ENCODE peak calls at places on chromosomes 1 and 21, in nine cellular contexts. M, X, J, K, U, F, L, V and Z are unnamed samples.

GRCh38 chr1:186967659-186968394 is 139.1 kb downstream of the PLA2G4A start:
- DNase-seq in M (peak; percentile 10), J (no peak), V (no peak), K (no peak), L (no peak), X (no peak), F (no peak), U (no peak), Z (no peak)

GRCh38 chr1:11784993-11785769 is 20.6 kb downstream of the MTHFR start:
- DNase-seq in L (peak; percentile 38), U (no peak), X (peak; percentile 75), F (no peak), J (peak; percentile 78), M (peak; percentile 63), K (no peak), V (peak; percentile 70), Z (peak; percentile 76)

GRCh38 chr1:241413386-241413785 is 56.4 kb upstream of the RGS7 start:
- DNase-seq in X (no peak), V (no peak), U (no peak), F (no peak), K (peak; percentile 75), J (no peak), L (no peak), M (no peak), Z (peak; percentile 71)

GRCh38 chr1:160534823-160535605 is 12.0 kb upstream of the SLAMF6 start:
- DNase-seq in K (no peak), X (no peak), M (peak; percentile 27), V (no peak), L (no peak), F (no peak), J (no peak), U (no peak), Z (no peak)

GRCh38 chr1:204447220-204447619 is 35.6 kb upstream of the PPP1R15B start:
- DNase-seq in V (no peak), J (no peak), K (no peak), X (no peak), M (no peak), L (no peak), F (no peak), U (no peak), Z (no peak)

GRCh38 chr1:232859216-232859615 is 54.0 kb downstream of the MAP10 start:
- DNase-seq in J (no peak), F (no peak), K (no peak), X (no peak), U (no peak), M (no peak), L (no peak), V (no peak), Z (no peak)

GRCh38 chr1:29508458-29509107 is 272.3 kb downstream of the PTPRU start:
- DNase-seq in J (no peak), V (no peak), K (no peak), L (no peak), U (no peak), F (no peak), X (no peak), M (no peak), Z (no peak)

GRCh38 chr1:201603613-201604232 is 64.8 kb downstream of the NAV1 start:
- DNase-seq in M (peak; percentile 61), F (no peak), J (no peak), X (no peak), V (no peak), K (no peak), U (no peak), L (no peak), Z (no peak)

GRCh38 chr1:155051777-155052398 is 772 bp downstream of the ADAM15 start:
- DNase-seq in K (no peak), U (no peak), L (no peak), V (no peak), J (peak; percentile 73), M (no peak), F (no peak), X (peak; percentile 77), Z (peak; percentile 69)

GRCh38 chr1:245245021-245245667 is 90.4 kb downstream of the KIF26B start:
- DNase-seq in X (no peak), V (no peak), K (no peak), F (no peak), J (no peak), L (no peak), U (no peak), M (no peak), Z (no peak)

GRCh38 chr1:65872258-65872657 is 79.6 kb downstream of the PDE4B start:
- DNase-seq in J (no peak), U (no peak), F (no peak), X (no peak), M (no peak), V (no peak), K (no peak), L (no peak), Z (no peak)

GRCh38 chr1:235050911-235051360 is 77.7 kb downstream of the TOMM20 start:
- DNase-seq in X (peak; percentile 75), K (no peak), L (no peak), M (no peak), J (peak; percentile 28), U (no peak), F (no peak), V (no peak), Z (no peak)

GRCh38 chr1:228348708-228349467 is 57.7 kb downstream of the TRIM11 start:
- DNase-seq in J (no peak), M (no peak), X (no peak), K (no peak), F (no peak), L (no peak), V (no peak), U (no peak), Z (no peak)

GRCh38 chr1:181043025-181043880 is 9.5 kb downstream of the MR1 start:
- DNase-seq in V (no peak), F (no peak), M (peak; percentile 47), X (no peak), L (no peak), J (no peak), K (no peak), U (no peak), Z (no peak)

GRCh38 chr1:97996880-97997279 is 76.0 kb upstream of the DPYD start:
- DNase-seq in J (no peak), U (no peak), V (no peak), K (no peak), F (no peak), X (no peak), L (no peak), M (no peak), Z (no peak)

GRCh38 chr21:44522753-44523204 is 17.2 kb downstream of the KRTAP10-1 start:
- DNase-seq in U (no peak), J (no peak), M (no peak), X (no peak), L (no peak), V (no peak), F (no peak), K (no peak), Z (no peak)

GRCh38 chr1:162022626-162023025 is 1.0 kb downstream of the OLFML2B start:
- DNase-seq in L (no peak), X (no peak), U (no peak), J (no peak), M (no peak), F (no peak), K (no peak), V (no peak), Z (no peak)

GRCh38 chr1:33399375-33399774 is 31.5 kb downstream of the PHC2 start:
- DNase-seq in J (no peak), L (no peak), M (no peak), V (no peak), U (no peak), F (no peak), K (no peak), X (no peak), Z (no peak)

GRCh38 chr1:206006946-206007345 is 3.8 kb upstream of the RAB7B start:
- DNase-seq in U (peak; percentile 40), M (no peak), K (no peak), L (no peak), V (no peak), X (no peak), J (peak; percentile 20), F (no peak), Z (no peak)

GRCh38 chr1:93980881-93981280 is 71.7 kb upstream of the GCLM start:
- DNase-seq in V (no peak), K (no peak), M (no peak), X (no peak), U (no peak), L (no peak), J (no peak), F (no peak), Z (no peak)

GRCh38 chr21:42848932-42849758 is 30.2 kb downstream of the WDR4 start:
- DNase-seq in V (no peak), X (no peak), F (no peak), M (no peak), U (no peak), J (no peak), L (no peak), K (no peak), Z (no peak)

GRCh38 chr1:15038232-15039016 is 115.1 kb upstream of the TMEM51 start:
- DNase-seq in K (no peak), M (peak; percentile 69), F (no peak), J (no peak), U (no peak), L (peak; percentile 10), V (no peak), X (no peak), Z (no peak)

GRCh38 chr21:16821588-16821987 is 691.3 kb upstream of the CXADR start:
- DNase-seq in F (no peak), J (no peak), U (no peak), K (no peak), L (no peak), V (no peak), M (no peak), X (no peak), Z (no peak)

GRCh38 chr1:22691354-22691753 is 19.3 kb upstream of the EPHB2 start:
- DNase-seq in J (no peak), X (no peak), F (no peak), K (no peak), V (no peak), M (no peak), U (no peak), L (no peak), Z (no peak)

GRCh38 chr1:7290971-7291970 is 479.8 kb upstream of the VAMP3 start:
- DNase-seq in V (no peak), M (no peak), X (peak; percentile 76), K (no peak), U (peak; percentile 50), F (no peak), L (no peak), J (no peak), Z (peak; percentile 47)

GRCh38 chr1:20183876-20184275 is 2.0 kb upstream of the UBXN10 start:
- DNase-seq in M (no peak), X (no peak), V (no peak), J (no peak), U (no peak), F (no peak), K (no peak), L (no peak), Z (no peak)

GRCh38 chr1:184299796-184300195 is 87.0 kb upstream of the C1orf21 start:
- DNase-seq in J (no peak), L (peak; percentile 72), U (no peak), M (no peak), K (no peak), V (no peak), X (no peak), F (no peak), Z (no peak)

GRCh38 chr1:228889289-228889688 is 154.0 kb downstream of the RHOU start:
- DNase-seq in U (no peak), L (no peak), J (no peak), V (no peak), M (no peak), X (no peak), K (no peak), F (no peak), Z (no peak)

GRCh38 chr1:34549199-34549598 is 205.6 kb upstream of the GJB5 start:
- DNase-seq in J (no peak), V (peak; percentile 2), L (no peak), X (no peak), K (no peak), F (no peak), U (no peak), M (peak; percentile 11), Z (no peak)

GRCh38 chr1:185632659-185633428 is 101.3 kb upstream of the HMCN1 start:
- DNase-seq in J (no peak), K (peak; percentile 41), U (no peak), X (no peak), V (no peak), F (no peak), M (no peak), L (no peak), Z (peak; percentile 38)

GRCh38 chr1:118999348-119000071 is 11.4 kb upstream of the TBX15 start:
- DNase-seq in L (no peak), X (no peak), U (no peak), K (no peak), M (no peak), F (no peak), V (no peak), J (no peak), Z (no peak)